ENCODE peak calls at places on chromosomes 4 and X, in nine cellular contexts. O is suprapubic skin, H is A549, R is sigmoid colon, L is stomach, N is K562, U is HepG2, X is SK-N-SH, Z is tibial nerve. Q is an unnamed sample. For H3K4me1, the result is how much of the 10 kb centered on the place peaks cover.

GRCh38 chr4:150746156-150746555 is 164.2 kb downstream of the MAB21L2 start:
- DNase-seq in O (no peak), H (no peak), R (no peak), L (no peak), N (no peak), U (no peak), X (no peak), Z (no peak), Q (no peak)

GRCh38 chr4:104879367-104879766 is 267.3 kb upstream of the TET2 start:
- DNase-seq in O (no peak), H (no peak), R (no peak), L (no peak), N (no peak), U (no peak), X (no peak), Z (no peak), Q (no peak)

GRCh38 chr4:61638600-61638999 is 438.5 kb downstream of the ADGRL3 start:
- DNase-seq in O (no peak), H (no peak), R (no peak), L (no peak), N (no peak), U (no peak), X (no peak), Z (no peak), Q (no peak)

GRCh38 chr4:187236491-187236890 is 512.8 kb upstream of the FAT1 start:
- DNase-seq in O (no peak), H (no peak), R (no peak), L (no peak), N (no peak), U (no peak), X (no peak), Z (no peak), Q (no peak)

GRCh38 chr4:91366561-91366960 is 937.2 kb upstream of the GRID2 start:
- DNase-seq in O (no peak), H (no peak), R (no peak), L (no peak), N (no peak), U (no peak), X (no peak), Z (no peak), Q (no peak)

GRCh38 chr4:174260099-174260498 is 23.4 kb downstream of the FBXO8 start:
- DNase-seq in O (no peak), H (peak), R (no peak), L (no peak), N (no peak), U (peak), X (peak), Z (no peak), Q (no peak)

GRCh38 chr4:67765401-67765800 is 11.2 kb upstream of the GNRHR start:
- DNase-seq in O (no peak), H (no peak), R (no peak), L (no peak), N (no peak), U (no peak), X (no peak), Z (no peak), Q (no peak)

GRCh38 chrX:129359269-129359668 is 164.0 kb downstream of the SMARCA1 start:
- DNase-seq in O (no peak), H (no peak), R (no peak), L (no peak), N (no peak), U (peak), X (no peak), Z (no peak), Q (no peak)

GRCh38 chr4:159248383-159249178 is 145.7 kb downstream of the RAPGEF2 start:
- DNase-seq in O (no peak), H (no peak), R (no peak), L (no peak), N (no peak), U (peak), X (peak), Z (no peak), Q (no peak)

GRCh38 chr4:5753366-5753765 is 42.4 kb downstream of the EVC start:
- DNase-seq in O (no peak), H (no peak), R (no peak), L (no peak), N (no peak), U (no peak), X (no peak), Z (no peak), Q (no peak)

GRCh38 chr4:152109585-152110509 is 349.0 kb upstream of the GATB start:
- DNase-seq in O (no peak), H (no peak), R (no peak), L (no peak), N (no peak), U (no peak), X (no peak), Z (no peak), Q (no peak)

GRCh38 chr4:71863457-71863856 is 79.6 kb upstream of the GC start:
- DNase-seq in O (no peak), H (no peak), R (no peak), L (no peak), N (no peak), U (no peak), X (no peak), Z (no peak), Q (no peak)
- TF ChIP-seq CTCF in O (no peak), H (no peak), R (no peak), L (no peak), N (no peak), U (no peak), X (no peak), Z (no peak), Q (no peak)

DNA sequence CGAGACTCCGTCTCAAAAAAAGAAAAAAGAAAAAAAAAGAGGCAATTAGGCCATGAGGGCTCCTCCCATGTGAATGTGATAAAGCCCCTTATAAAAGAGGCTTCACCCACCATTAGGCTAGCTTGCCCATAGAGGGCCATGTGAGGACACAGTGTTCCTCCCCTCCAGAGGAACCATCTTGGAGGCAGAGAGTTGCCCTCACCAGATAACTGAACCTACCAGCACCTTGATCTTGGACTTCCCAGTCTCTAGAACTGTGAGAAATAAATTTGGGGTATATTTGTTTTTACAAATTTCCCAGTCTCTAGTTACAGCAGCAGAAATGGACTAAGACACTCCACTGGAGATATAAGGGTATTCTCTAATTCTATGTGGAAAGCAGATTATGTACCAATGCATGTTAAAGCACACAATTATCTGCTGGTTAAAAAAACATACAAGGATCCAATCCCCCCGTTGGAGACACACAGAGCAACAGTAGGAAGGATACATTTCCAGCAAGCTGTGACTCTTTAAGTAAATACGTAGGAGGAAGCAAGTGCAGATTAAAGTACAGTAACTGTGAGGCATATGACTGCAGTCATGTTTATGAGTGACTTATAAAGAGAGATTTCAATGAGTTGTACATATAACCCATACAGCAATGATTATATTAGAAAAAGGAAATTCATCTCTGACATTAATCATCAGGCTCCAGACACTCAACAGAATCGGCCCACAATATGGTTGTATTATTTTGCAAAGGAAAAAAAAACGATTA is 21.4 kb downstream of the SH3RF1 start:
- DNase-seq in O (no peak), H (peak), R (no peak), L (no peak), N (no peak), U (peak), X (no peak), Z (no peak), Q (no peak)
- TF ChIP-seq EP300 in O (no peak), H (peak), R (no peak), L (no peak), N (no peak), U (peak), X (no peak), Z (no peak), Q (no peak)

DNA sequence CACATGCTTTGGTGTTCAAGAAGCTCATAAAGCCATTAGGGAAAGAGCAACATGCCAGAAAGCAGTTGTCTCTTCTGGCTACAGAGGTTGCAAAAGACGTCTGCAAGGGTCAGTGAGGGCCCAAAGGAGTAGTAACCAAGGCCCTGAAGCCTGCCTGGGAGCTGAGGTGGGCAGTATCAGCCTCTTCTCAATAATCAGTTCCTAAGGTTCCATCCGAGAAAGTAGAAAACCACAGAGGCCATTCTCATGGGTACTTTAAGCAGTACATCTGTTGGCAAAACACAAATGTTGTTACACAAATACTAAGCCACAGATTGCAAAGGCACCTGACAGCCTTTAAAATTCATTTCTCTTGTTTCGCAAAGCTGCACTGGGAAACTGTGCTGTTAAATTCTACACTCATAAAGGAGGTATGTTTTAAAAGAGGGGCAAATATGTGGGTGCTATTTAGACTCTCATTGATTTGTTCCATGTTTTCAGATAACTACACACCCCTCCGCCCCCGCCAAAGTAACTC is 37.7 kb downstream of the MECP2 start:
- DNase-seq in O (no peak), H (no peak), R (peak), L (no peak), N (no peak), U (no peak), X (no peak), Z (no peak), Q (no peak)
- H3K4me1 ChIP-seq in O (under half), H (under half), R (under half), L (under half), N (under half), U (under half), X (under half), Z (under half), Q (under half)

DNA sequence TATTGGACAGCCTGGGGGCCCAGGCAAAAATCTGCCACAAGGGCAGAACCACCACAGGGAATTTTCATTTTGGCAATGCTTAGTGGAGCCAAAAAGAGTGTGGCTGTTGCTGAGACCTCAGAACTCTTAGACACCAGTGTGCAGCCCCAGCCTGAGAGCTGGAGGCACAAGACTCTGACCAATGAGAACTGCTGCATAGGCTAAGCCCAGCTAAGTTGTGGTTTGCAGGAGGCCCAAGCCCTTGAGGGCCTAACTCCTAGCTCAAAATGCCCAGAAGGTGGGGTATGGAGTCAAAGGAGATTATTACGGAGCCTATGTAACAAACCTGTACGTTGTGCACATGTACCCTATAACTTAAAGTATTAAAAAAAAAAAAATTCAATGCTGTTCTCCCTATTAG is 296.7 kb downstream of the TRAM1L1 start:
- DNase-seq in O (no peak), H (no peak), R (no peak), L (no peak), N (no peak), U (no peak), X (no peak), Z (no peak), Q (no peak)
- TF ChIP-seq CTCF in O (no peak), H (no peak), R (no peak), L (no peak), N (no peak), U (no peak), X (no peak), Z (no peak), Q (no peak)